ENCODE peak calls at places on chromosome 1, in eight cellular contexts. One of them, this sample, is unnamed. For H3K4me1, the result is how much of the 10 kb centered on the place peaks cover.

GRCh38 chr1:160553778-160554177 is 25.5 kb downstream of the CD84 start:
- DNase-seq in Peyer's patch: no peak
- DNase-seq in stomach: no peak
- DNase-seq in uterus: no peak
- DNase-seq in endothelial cell of umbilical vein: no peak
- DNase-seq in heart left ventricle: no peak
- DNase-seq in ovary: no peak
- DNase-seq in body of pancreas: no peak
- DNase-seq in this sample: no peak

GRCh38 chr1:1782399-1783221 is 4.3 kb upstream of the NADK start:
- DNase-seq in Peyer's patch: peak
- DNase-seq in ovary: peak
- DNase-seq in body of pancreas: peak
- DNase-seq in stomach: peak
- DNase-seq in endothelial cell of umbilical vein: peak
- DNase-seq in heart left ventricle: peak
- DNase-seq in uterus: peak
- DNase-seq in this sample: no peak

GRCh38 chr1:61585714-61586113 is 139.2 kb downstream of the TM2D1 start:
- DNase-seq in body of pancreas: no peak
- DNase-seq in stomach: no peak
- DNase-seq in uterus: no peak
- DNase-seq in Peyer's patch: no peak
- DNase-seq in endothelial cell of umbilical vein: no peak
- DNase-seq in heart left ventricle: no peak
- DNase-seq in ovary: no peak
- DNase-seq in this sample: no peak

GRCh38 chr1:169115891-169116585 is 9.5 kb downstream of the ATP1B1 start:
- DNase-seq in uterus: no peak
- DNase-seq in ovary: no peak
- DNase-seq in endothelial cell of umbilical vein: no peak
- DNase-seq in stomach: peak
- DNase-seq in body of pancreas: peak
- DNase-seq in Peyer's patch: peak
- DNase-seq in heart left ventricle: peak
- DNase-seq in this sample: peak

GRCh38 chr1:240044620-240045019 is 47.1 kb upstream of the FMN2 start:
- DNase-seq in heart left ventricle: no peak
- DNase-seq in stomach: no peak
- DNase-seq in uterus: no peak
- DNase-seq in Peyer's patch: no peak
- DNase-seq in endothelial cell of umbilical vein: no peak
- DNase-seq in ovary: no peak
- DNase-seq in body of pancreas: no peak
- DNase-seq in this sample: no peak

GRCh38 chr1:223319913-223320600 is 43.9 kb downstream of the SUSD4 start:
- DNase-seq in uterus: no peak
- DNase-seq in body of pancreas: no peak
- DNase-seq in stomach: no peak
- DNase-seq in ovary: no peak
- DNase-seq in heart left ventricle: no peak
- DNase-seq in Peyer's patch: no peak
- DNase-seq in endothelial cell of umbilical vein: no peak
- DNase-seq in this sample: no peak

GRCh38 chr1:13699936-13700520 is at the start of gene PRDM2:
- DNase-seq in body of pancreas: peak
- DNase-seq in endothelial cell of umbilical vein: peak
- DNase-seq in ovary: peak
- DNase-seq in Peyer's patch: peak
- DNase-seq in heart left ventricle: peak
- DNase-seq in uterus: peak
- DNase-seq in stomach: peak
- DNase-seq in this sample: no peak

GRCh38 chr1:37410080-37410479 is 64.3 kb upstream of the ZC3H12A start:
- DNase-seq in stomach: no peak
- DNase-seq in endothelial cell of umbilical vein: no peak
- DNase-seq in uterus: no peak
- DNase-seq in heart left ventricle: no peak
- DNase-seq in body of pancreas: no peak
- DNase-seq in Peyer's patch: no peak
- DNase-seq in ovary: no peak
- DNase-seq in this sample: no peak

GRCh38 chr1:236147068-236147467 is 4.7 kb downstream of the GPR137B start:
- DNase-seq in heart left ventricle: peak
- DNase-seq in ovary: no peak
- DNase-seq in Peyer's patch: no peak
- DNase-seq in body of pancreas: no peak
- DNase-seq in endothelial cell of umbilical vein: no peak
- DNase-seq in uterus: no peak
- DNase-seq in stomach: no peak
- DNase-seq in this sample: no peak

GRCh38 chr1:155813672-155814071 is 43.3 kb downstream of the GON4L start:
- DNase-seq in stomach: no peak
- DNase-seq in body of pancreas: no peak
- DNase-seq in heart left ventricle: no peak
- DNase-seq in ovary: no peak
- DNase-seq in Peyer's patch: no peak
- DNase-seq in endothelial cell of umbilical vein: no peak
- DNase-seq in uterus: no peak
- DNase-seq in this sample: no peak

GRCh38 chr1:169676001-169676400 is 35.4 kb downstream of the SELL start:
- DNase-seq in ovary: no peak
- DNase-seq in stomach: peak
- DNase-seq in Peyer's patch: no peak
- DNase-seq in body of pancreas: no peak
- DNase-seq in heart left ventricle: no peak
- DNase-seq in endothelial cell of umbilical vein: peak
- DNase-seq in uterus: no peak
- DNase-seq in this sample: no peak

GRCh38 chr1:223712184-223712855 is at the start of gene CAPN2:
- DNase-seq in ovary: peak
- DNase-seq in uterus: peak
- DNase-seq in stomach: peak
- DNase-seq in body of pancreas: peak
- DNase-seq in Peyer's patch: peak
- DNase-seq in endothelial cell of umbilical vein: peak
- DNase-seq in heart left ventricle: peak
- DNase-seq in this sample: no peak

GRCh38 chr1:54054438-54054749 is 986 bp downstream of the TCEANC2 start:
- DNase-seq in endothelial cell of umbilical vein: peak
- DNase-seq in Peyer's patch: no peak
- DNase-seq in ovary: no peak
- DNase-seq in stomach: no peak
- DNase-seq in heart left ventricle: no peak
- DNase-seq in uterus: no peak
- DNase-seq in body of pancreas: no peak
- DNase-seq in this sample: no peak

GRCh38 chr1:207578796-207579435 is 66.0 kb upstream of the CR1L start:
- DNase-seq in ovary: no peak
- DNase-seq in uterus: no peak
- DNase-seq in endothelial cell of umbilical vein: no peak
- DNase-seq in Peyer's patch: no peak
- DNase-seq in body of pancreas: no peak
- DNase-seq in stomach: no peak
- DNase-seq in heart left ventricle: no peak
- DNase-seq in this sample: no peak

GRCh38 chr1:246572795-246573194 is 6.5 kb downstream of the CNST start:
- DNase-seq in endothelial cell of umbilical vein: no peak
- DNase-seq in stomach: no peak
- DNase-seq in body of pancreas: no peak
- DNase-seq in heart left ventricle: no peak
- DNase-seq in ovary: no peak
- DNase-seq in Peyer's patch: no peak
- DNase-seq in uterus: no peak
- DNase-seq in this sample: no peak
- H3K4me1 ChIP-seq in endothelial cell of umbilical vein: under half
- H3K4me1 ChIP-seq in stomach: half or more
- H3K4me1 ChIP-seq in body of pancreas: under half
- H3K4me1 ChIP-seq in heart left ventricle: under half
- H3K4me1 ChIP-seq in ovary: under half
- H3K4me1 ChIP-seq in Peyer's patch: under half
- H3K4me1 ChIP-seq in uterus: under half
- H3K4me1 ChIP-seq in this sample: under half

GRCh38 chr1:246989901-246990300 is 18.0 kb downstream of the ZNF695 start:
- DNase-seq in Peyer's patch: no peak
- DNase-seq in heart left ventricle: no peak
- DNase-seq in endothelial cell of umbilical vein: no peak
- DNase-seq in stomach: no peak
- DNase-seq in ovary: no peak
- DNase-seq in body of pancreas: no peak
- DNase-seq in uterus: no peak
- DNase-seq in this sample: no peak
- H3K4me3 ChIP-seq in Peyer's patch: no peak
- H3K4me3 ChIP-seq in heart left ventricle: no peak
- H3K4me3 ChIP-seq in endothelial cell of umbilical vein: no peak
- H3K4me3 ChIP-seq in stomach: no peak
- H3K4me3 ChIP-seq in ovary: no peak
- H3K4me3 ChIP-seq in body of pancreas: no peak
- H3K4me3 ChIP-seq in uterus: no peak
- H3K4me3 ChIP-seq in this sample: no peak

GRCh38 chr1:7862211-7863060 is 9.6 kb upstream of the UTS2 start:
- DNase-seq in heart left ventricle: no peak
- DNase-seq in body of pancreas: no peak
- DNase-seq in ovary: no peak
- DNase-seq in uterus: no peak
- DNase-seq in stomach: no peak
- DNase-seq in Peyer's patch: no peak
- DNase-seq in endothelial cell of umbilical vein: no peak
- DNase-seq in this sample: no peak

GRCh38 chr1:7859406-7859805 is 6.5 kb upstream of the UTS2 start:
- DNase-seq in heart left ventricle: no peak
- DNase-seq in endothelial cell of umbilical vein: no peak
- DNase-seq in uterus: no peak
- DNase-seq in ovary: no peak
- DNase-seq in stomach: no peak
- DNase-seq in Peyer's patch: no peak
- DNase-seq in body of pancreas: no peak
- DNase-seq in this sample: no peak

GRCh38 chr1:7860130-7860529 is 7.3 kb upstream of the UTS2 start:
- DNase-seq in heart left ventricle: no peak
- DNase-seq in ovary: no peak
- DNase-seq in endothelial cell of umbilical vein: no peak
- DNase-seq in body of pancreas: no peak
- DNase-seq in stomach: no peak
- DNase-seq in uterus: no peak
- DNase-seq in Peyer's patch: no peak
- DNase-seq in this sample: no peak

GRCh38 chr1:7863756-7864328 is 11.0 kb upstream of the UTS2 start:
- DNase-seq in endothelial cell of umbilical vein: no peak
- DNase-seq in ovary: no peak
- DNase-seq in body of pancreas: no peak
- DNase-seq in stomach: no peak
- DNase-seq in Peyer's patch: no peak
- DNase-seq in heart left ventricle: no peak
- DNase-seq in uterus: no peak
- DNase-seq in this sample: no peak

GRCh38 chr1:7861452-7861851 is 8.6 kb upstream of the UTS2 start:
- DNase-seq in uterus: no peak
- DNase-seq in heart left ventricle: no peak
- DNase-seq in body of pancreas: no peak
- DNase-seq in endothelial cell of umbilical vein: no peak
- DNase-seq in ovary: no peak
- DNase-seq in stomach: no peak
- DNase-seq in Peyer's patch: no peak
- DNase-seq in this sample: no peak
- TF ChIP-seq POLR2A in uterus: no peak
- TF ChIP-seq POLR2A in heart left ventricle: no peak
- TF ChIP-seq POLR2A in body of pancreas: no peak
- TF ChIP-seq POLR2A in endothelial cell of umbilical vein: no peak
- TF ChIP-seq POLR2A in ovary: no peak
- TF ChIP-seq POLR2A in stomach: no peak
- TF ChIP-seq POLR2A in Peyer's patch: no peak
- TF ChIP-seq POLR2A in this sample: no peak

GRCh38 chr1:151373196-151373595 is 691 bp upstream of the SELENBP1 start:
- DNase-seq in ovary: no peak
- DNase-seq in body of pancreas: no peak
- DNase-seq in uterus: no peak
- DNase-seq in heart left ventricle: no peak
- DNase-seq in endothelial cell of umbilical vein: no peak
- DNase-seq in Peyer's patch: no peak
- DNase-seq in stomach: no peak
- DNase-seq in this sample: no peak
- H3K4me1 ChIP-seq in ovary: under half
- H3K4me1 ChIP-seq in body of pancreas: under half
- H3K4me1 ChIP-seq in uterus: under half
- H3K4me1 ChIP-seq in heart left ventricle: under half
- H3K4me1 ChIP-seq in endothelial cell of umbilical vein: under half
- H3K4me1 ChIP-seq in Peyer's patch: under half
- H3K4me1 ChIP-seq in stomach: half or more
- H3K4me1 ChIP-seq in this sample: under half